ENCODE peak calls at places on chromosomes 5 and 9, in four cellular contexts. I, P, V and E are unnamed samples.
A peak's percentile ranks its signal among the peaks of the same experiment; 100 is the strongest.

GRCh38 chr5:36150676-36151433 is 832 bp downstream of the LMBRD2 start:
- DNase-seq in I (no peak), P (peak; percentile 62), V (peak; percentile 54), E (no peak)

GRCh38 chr5:55151923-55152842 is 7.8 kb upstream of the GPX8 start:
- DNase-seq in I (no peak), P (no peak), V (no peak), E (no peak)

GRCh38 chr5:39424751-39425524 is at the start of gene DAB2:
- DNase-seq in I (no peak), P (peak; percentile 79), V (peak; percentile 85), E (peak; percentile 68)

GRCh38 chr9:37943329-37944265 is 39.7 kb upstream of the SLC25A51 start:
- DNase-seq in I (no peak), P (no peak), V (no peak), E (no peak)

GRCh38 chr9:129868571-129869486 is 33.6 kb downstream of the USP20 start:
- DNase-seq in I (no peak), P (no peak), V (no peak), E (no peak)

GRCh38 chr5:150263801-150264621 is 25.6 kb downstream of the CAMK2A start:
- DNase-seq in I (no peak), P (no peak), V (no peak), E (no peak)

GRCh38 chr5:158658439-158659230 is 441.1 kb downstream of the EBF1 start:
- DNase-seq in I (no peak), P (no peak), V (peak; percentile 38), E (no peak)

GRCh38 chr5:163163858-163164257 is 273.5 kb upstream of the CCNG1 start:
- DNase-seq in I (no peak), P (no peak), V (no peak), E (no peak)

GRCh38 chr9:88905506-88905905 is 85.8 kb upstream of the S1PR3 start:
- DNase-seq in I (no peak), P (no peak), V (no peak), E (no peak)

GRCh38 chr5:77486344-77486962 is 5.7 kb downstream of the WDR41 start:
- DNase-seq in I (no peak), P (no peak), V (no peak), E (no peak)

GRCh38 chr5:149938272-149938671 is 6.3 kb downstream of the PDE6A start:
- DNase-seq in I (no peak), P (no peak), V (no peak), E (no peak)

GRCh38 chr5:102753889-102754498 is 1.1 kb upstream of the PAM start:
- DNase-seq in I (no peak), P (no peak), V (peak; percentile 25), E (no peak)

GRCh38 chr5:50759526-50760280 is 93.3 kb downstream of the PARP8 start:
- DNase-seq in I (no peak), P (no peak), V (no peak), E (no peak)

GRCh38 chr5:1749346-1750124 is 50.1 kb downstream of the MRPL36 start:
- DNase-seq in I (no peak), P (no peak), V (peak; percentile 5), E (no peak)
- TF ChIP-seq CREB1 in I (no peak), P (no peak), V (no peak), E (no peak)

GRCh38 chr9:22206833-22207232 is 197.7 kb upstream of the CDKN2B start:
- DNase-seq in I (no peak), P (no peak), V (no peak), E (no peak)

GRCh38 chr9:22211588-22212360 is 202.7 kb upstream of the CDKN2B start:
- DNase-seq in I (no peak), P (peak; percentile 70), V (no peak), E (no peak)

GRCh38 chr9:22208846-22209585 is 199.9 kb upstream of the CDKN2B start:
- DNase-seq in I (no peak), P (no peak), V (no peak), E (no peak)

GRCh38 chr9:22210936-22211335 is 201.8 kb upstream of the CDKN2B start:
- DNase-seq in I (no peak), P (no peak), V (no peak), E (no peak)

GRCh38 chr9:22210262-22210661 is 201.2 kb upstream of the CDKN2B start:
- DNase-seq in I (no peak), P (no peak), V (no peak), E (no peak)
- TF ChIP-seq CREB1 in I (no peak), P (no peak), V (no peak), E (no peak)

DNA sequence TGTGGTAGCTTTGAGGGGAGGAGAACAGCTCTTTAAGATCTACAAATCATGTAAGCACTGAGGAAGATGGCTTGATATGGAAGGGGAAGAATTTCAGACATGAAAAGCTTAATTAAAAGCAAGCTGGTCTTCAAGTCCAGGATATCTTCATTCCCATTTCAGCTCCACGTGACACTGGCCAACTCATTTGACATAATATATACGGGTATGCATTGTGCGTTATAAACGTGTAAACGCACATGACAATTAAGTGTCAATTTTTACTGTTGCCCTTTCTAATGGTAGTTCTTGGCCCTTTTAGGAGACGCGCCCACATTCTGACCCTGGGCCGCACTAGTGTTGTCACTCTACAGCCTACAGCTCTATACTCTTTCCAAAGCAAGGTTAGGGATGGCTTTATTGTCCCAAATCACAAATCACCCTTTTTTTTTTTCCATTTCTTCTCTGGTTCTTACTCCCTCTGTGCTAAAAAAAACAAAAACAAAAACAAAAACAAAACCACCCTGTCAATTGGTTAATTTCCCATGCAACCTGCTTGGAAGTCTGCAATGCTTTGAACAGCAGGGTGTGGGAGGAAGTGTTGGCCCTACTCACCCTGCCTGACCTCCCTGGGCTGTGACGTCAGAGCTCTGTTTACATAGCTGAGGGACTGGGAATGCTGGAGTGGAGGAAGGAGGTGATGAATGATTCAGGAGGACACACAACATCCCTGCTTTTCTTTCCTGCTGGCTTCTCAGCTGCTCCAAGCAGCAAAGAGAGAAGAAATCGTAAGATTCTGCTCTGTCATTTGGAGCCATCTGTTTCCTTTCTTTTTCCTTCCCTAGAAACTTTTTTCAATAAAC is 19.3 kb downstream of the RFK start:
- DNase-seq in I (no peak), P (peak; percentile 85), V (peak; percentile 33), E (no peak)
- TF ChIP-seq CREB1 in I (no peak), P (peak; percentile 99), V (no peak), E (peak; percentile 57)

GRCh38 chr5:57277085-57277484 is 103.2 kb downstream of the GPBP1 start:
- DNase-seq in I (no peak), P (no peak), V (no peak), E (no peak)
- TF ChIP-seq CREB1 in I (no peak), P (no peak), V (no peak), E (no peak)

DNA sequence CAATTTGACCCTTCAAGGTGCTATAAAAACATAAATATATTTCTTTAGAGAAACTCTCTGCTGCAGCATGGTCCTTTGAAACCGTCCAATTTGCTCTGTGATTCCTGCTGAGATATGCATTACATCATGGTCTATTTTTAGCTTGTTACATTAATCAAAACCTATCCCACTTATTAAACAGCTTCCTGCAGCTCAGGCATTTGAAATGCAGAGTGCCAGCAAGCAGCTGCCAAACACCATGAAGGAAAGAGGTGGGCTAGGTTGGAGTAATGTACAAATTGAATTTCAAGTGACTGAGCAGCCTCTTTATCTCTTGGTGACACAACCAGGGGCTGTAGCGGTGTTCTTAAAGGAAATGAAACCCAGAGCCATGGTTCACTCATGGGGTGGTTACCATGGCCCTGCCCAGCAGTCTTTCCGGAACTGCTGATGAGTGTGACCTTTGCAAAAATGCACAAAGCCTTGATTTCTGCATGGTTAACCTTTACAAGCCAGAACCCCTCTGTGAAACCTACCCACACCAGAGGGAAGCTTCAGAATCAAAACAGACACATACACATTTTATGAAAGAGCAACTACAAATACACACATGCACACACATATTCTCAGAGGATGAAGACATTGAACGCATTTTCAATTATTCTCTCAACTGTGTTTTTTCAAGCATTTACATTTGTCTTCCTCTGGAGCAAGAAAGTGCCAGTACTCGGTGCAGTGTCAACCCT is 155.8 kb upstream of the ZNF608 start:
- DNase-seq in I (peak; percentile 92), P (no peak), V (no peak), E (no peak)
- TF ChIP-seq CREB1 in I (peak; percentile 27), P (no peak), V (no peak), E (no peak)

GRCh38 chr9:91197232-91198181 is 164.2 kb downstream of the AUH start:
- DNase-seq in I (no peak), P (peak; percentile 99), V (no peak), E (no peak)
- TF ChIP-seq CREB1 in I (no peak), P (peak; percentile 86), V (no peak), E (no peak)

DNA sequence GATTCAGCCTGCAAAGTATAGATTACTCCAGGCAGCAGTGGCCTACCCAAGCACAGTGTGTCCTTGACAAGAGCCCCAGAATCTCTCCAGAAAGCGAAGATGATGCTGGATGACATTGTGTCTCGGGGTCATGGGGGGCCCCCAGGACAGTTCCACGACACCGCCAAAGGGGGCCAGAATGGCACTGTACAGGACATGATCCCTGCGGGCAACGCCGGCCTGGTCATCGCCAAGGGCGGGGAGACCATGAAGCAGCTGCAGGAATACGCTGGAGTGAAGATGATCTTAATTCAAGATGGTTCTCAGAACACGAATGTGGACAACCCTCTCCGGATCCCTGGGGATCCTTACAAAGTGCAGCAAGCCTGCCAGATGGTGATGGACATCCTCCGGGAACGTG is 107.0 kb upstream of the MTAP start:
- DNase-seq in I (no peak), P (no peak), V (no peak), E (no peak)
- TF ChIP-seq CREB1 in I (no peak), P (no peak), V (no peak), E (no peak)

DNA sequence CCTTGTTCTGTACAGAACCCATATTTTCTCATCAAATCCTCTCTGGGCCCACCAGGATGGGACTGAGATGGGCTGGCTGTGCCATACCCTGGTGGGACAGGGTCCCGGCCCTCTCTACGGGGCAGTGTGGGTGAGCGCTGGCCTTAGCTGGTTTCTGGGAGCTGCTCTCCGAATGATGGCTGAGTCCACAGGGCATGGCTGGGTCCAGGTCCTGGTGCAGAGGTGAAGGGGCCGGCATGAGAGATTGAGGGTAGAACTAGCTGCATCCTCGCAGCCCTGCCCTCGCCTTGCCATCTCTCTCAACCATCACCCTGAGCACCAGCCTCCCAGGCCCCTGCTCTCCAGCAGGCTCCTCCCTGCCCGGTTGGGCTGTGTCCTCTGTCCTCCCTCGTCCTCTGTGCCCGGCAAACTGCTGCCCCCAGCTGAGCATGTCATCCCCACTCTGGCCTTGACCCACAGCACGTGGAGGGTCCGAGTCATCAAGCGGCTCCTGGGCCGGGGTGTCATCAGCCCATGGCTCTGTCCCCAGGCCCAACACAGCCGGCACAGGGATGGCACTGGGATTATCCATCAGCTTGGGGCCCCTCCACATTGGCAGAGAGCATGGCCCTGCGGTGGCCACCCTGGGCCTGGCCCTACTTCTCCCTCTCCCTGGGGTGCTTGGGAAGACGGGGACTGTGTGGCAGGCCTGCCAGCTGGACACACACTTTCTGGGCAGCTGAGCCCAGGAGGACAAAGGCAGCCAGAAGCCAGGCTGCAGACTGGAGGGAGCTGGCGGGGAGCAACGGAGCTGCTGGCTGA is 8.4 kb downstream of the FLT4 start:
- DNase-seq in I (no peak), P (no peak), V (peak; percentile 7), E (peak; percentile 39)
- TF ChIP-seq CREB1 in I (no peak), P (no peak), V (no peak), E (no peak)